ENCODE peak calls at places on chromosomes 1 and 21, in four cellular contexts. B, E, T and L are unnamed samples.

GRCh38 chr1:167223144-167224103 is 2.7 kb downstream of the POU2F1 start:
- DNase-seq in B (no peak), E (peak), T (no peak), L (peak)

GRCh38 chr1:168783831-168784230 is 54.8 kb upstream of the DPT start:
- DNase-seq in B (no peak), E (no peak), T (no peak), L (no peak)

GRCh38 chr1:8667869-8668595 is 149.4 kb downstream of the RERE start:
- DNase-seq in B (no peak), E (no peak), T (no peak), L (peak)

GRCh38 chr21:44466996-44467858 is 11.9 kb downstream of the LRRC3 start:
- DNase-seq in B (no peak), E (no peak), T (no peak), L (no peak)

GRCh38 chr1:70487910-70488665 is 77.0 kb downstream of the CTH start:
- DNase-seq in B (no peak), E (peak), T (no peak), L (no peak)

GRCh38 chr1:205948886-205949285 is 5.6 kb upstream of the SLC26A9 start:
- DNase-seq in B (no peak), E (no peak), T (no peak), L (no peak)

GRCh38 chr1:7224644-7225043 is 439.4 kb downstream of the CAMTA1 start:
- DNase-seq in B (no peak), E (peak), T (no peak), L (no peak)

GRCh38 chr1:213985181-213986019 is 2.4 kb upstream of the PROX1 start:
- DNase-seq in B (no peak), E (no peak), T (no peak), L (no peak)

GRCh38 chr1:93471284-93471683 is 23.4 kb downstream of the FNBP1L start:
- DNase-seq in B (no peak), E (no peak), T (no peak), L (no peak)

GRCh38 chr1:61287014-61287413 is 204.7 kb downstream of the NFIA start:
- DNase-seq in B (no peak), E (no peak), T (no peak), L (peak)

GRCh38 chr1:51313961-51314777 is 16.2 kb downstream of the TTC39A start:
- DNase-seq in B (no peak), E (no peak), T (no peak), L (peak)

GRCh38 chr21:15207231-15207630 is 142.4 kb upstream of the NRIP1 start:
- DNase-seq in B (no peak), E (no peak), T (no peak), L (peak)

GRCh38 chr21:14900611-14901010 is 164.2 kb downstream of the NRIP1 start:
- DNase-seq in B (no peak), E (no peak), T (no peak), L (no peak)

GRCh38 chr1:16300436-16300835 is 51.8 kb downstream of the FBXO42 start:
- DNase-seq in B (no peak), E (no peak), T (no peak), L (no peak)

GRCh38 chr1:92479587-92479986 is 7.1 kb downstream of the GFI1 start:
- DNase-seq in B (no peak), E (no peak), T (no peak), L (no peak)

GRCh38 chr1:156821801-156822200 is 5.2 kb upstream of the SH2D2A start:
- DNase-seq in B (no peak), E (no peak), T (no peak), L (peak)

GRCh38 chr1:55869050-55869449 is 653.9 kb upstream of the USP24 start:
- DNase-seq in B (no peak), E (peak), T (no peak), L (no peak)